ENCODE peak calls at places on chromosomes 4 and X, in nine cellular contexts. I is T-helper 2 cell; O is left ventricle myocardium inferior; K is dorsolateral prefrontal cortex; F is heart left ventricle; J is NCI-H510A treated with DMSO at 0.1 percent for 48 hours; P is EH; X is Daoy; W is stimulated activated CD8-positive, alpha-beta memory T cell treated with anti-CD3 and anti-CD28 coated beads, Interleukin-7, amount 100 ng/mL, for 1 hour. Z is an unnamed sample.

GRCh38 chr4:170769857-170770256 is 680.1 kb upstream of the AADAT start:
- DNase-seq in I (no peak), O (no peak), K (no peak), F (no peak), J (no peak), P (no peak), X (no peak), W (no peak), Z (no peak)

GRCh38 chr4:174394915-174395314 is 111.2 kb downstream of the CEP44 start:
- DNase-seq in I (no peak), O (no peak), K (no peak), F (no peak), J (no peak), P (peak; percentile 3), X (no peak), W (no peak), Z (no peak)

GRCh38 chr4:150126880-150127236 is 48.6 kb downstream of the DCLK2 start:
- DNase-seq in I (peak; percentile 55), O (no peak), K (no peak), F (no peak), J (no peak), P (peak; percentile 84), X (peak; percentile 53), W (no peak), Z (no peak)

GRCh38 chrX:134482371-134482770 is 22.4 kb downstream of the HPRT1 start:
- DNase-seq in I (no peak), O (no peak), K (no peak), F (no peak), J (no peak), P (no peak), X (no peak), W (no peak), Z (no peak)

GRCh38 chrX:19373034-19373891 is 29.5 kb downstream of the PDHA1 start:
- DNase-seq in I (no peak), O (no peak), K (no peak), F (no peak), J (no peak), P (no peak), X (no peak), W (no peak), Z (no peak)

GRCh38 chr4:45550766-45551366 is 573.0 kb downstream of the GABRG1 start:
- DNase-seq in I (no peak), O (no peak), K (no peak), F (no peak), J (no peak), P (no peak), X (no peak), W (no peak), Z (no peak)

GRCh38 chr4:120826449-120826848 is 96.1 kb downstream of the PRDM5 start:
- DNase-seq in I (no peak), O (no peak), K (no peak), F (no peak), J (no peak), P (peak; percentile 16), X (no peak), W (no peak), Z (no peak)

GRCh38 chr4:183556947-183557346 is 52.1 kb downstream of the ING2 start:
- DNase-seq in I (no peak), O (no peak), K (no peak), F (no peak), J (no peak), P (no peak), X (no peak), W (no peak), Z (no peak)

GRCh38 chr4:158781963-158782362 is 13.1 kb downstream of the FNIP2 start:
- DNase-seq in I (no peak), O (no peak), K (no peak), F (no peak), J (no peak), P (peak; percentile 26), X (no peak), W (no peak), Z (no peak)

GRCh38 chr4:165784672-165785071 is 88.4 kb upstream of the TLL1 start:
- DNase-seq in I (no peak), O (peak; percentile 41), K (no peak), F (peak; percentile 64), J (no peak), P (no peak), X (no peak), W (no peak), Z (no peak)

GRCh38 chrX:71565634-71566033 is 12.6 kb upstream of the GCNA start:
- DNase-seq in I (no peak), O (no peak), K (no peak), F (no peak), J (no peak), P (no peak), X (no peak), W (no peak), Z (no peak)

GRCh38 chr4:185396724-185397402 is at the start of gene ANKRD37:
- DNase-seq in I (peak; percentile 13), O (peak; percentile 42), K (no peak), F (peak; percentile 32), J (peak; percentile 50), P (no peak), X (peak; percentile 24), W (no peak), Z (peak; percentile 45)

GRCh38 chr4:41108481-41108880 is 105.9 kb downstream of the APBB2 start:
- DNase-seq in I (no peak), O (no peak), K (no peak), F (no peak), J (no peak), P (no peak), X (no peak), W (no peak), Z (no peak)

GRCh38 chr4:79575709-79576479 is 167.9 kb upstream of the GK2 start:
- DNase-seq in I (no peak), O (no peak), K (no peak), F (no peak), J (no peak), P (no peak), X (no peak), W (no peak), Z (no peak)

GRCh38 chr4:128649575-128650205 is 159.8 kb upstream of the JADE1 start:
- DNase-seq in I (no peak), O (no peak), K (no peak), F (no peak), J (no peak), P (peak; percentile 75), X (peak; percentile 3), W (no peak), Z (no peak)

GRCh38 chr4:86117781-86118302 is 242.0 kb downstream of the MAPK10 start:
- DNase-seq in I (no peak), O (no peak), K (no peak), F (no peak), J (no peak), P (peak; percentile 80), X (no peak), W (no peak), Z (no peak)

GRCh38 chr4:93776386-93777080 is 52.0 kb upstream of the ATOH1 start:
- DNase-seq in I (no peak), O (no peak), K (no peak), F (no peak), J (no peak), P (peak; percentile 17), X (peak; percentile 45), W (no peak), Z (no peak)

GRCh38 chr4:35986537-35986936 is 257.8 kb downstream of the ARAP2 start:
- DNase-seq in I (no peak), O (no peak), K (no peak), F (no peak), J (no peak), P (no peak), X (no peak), W (no peak), Z (no peak)

GRCh38 chr4:159052315-159052714 is 50.6 kb upstream of the RAPGEF2 start:
- DNase-seq in I (peak; percentile 46), O (no peak), K (no peak), F (no peak), J (no peak), P (no peak), X (no peak), W (no peak), Z (no peak)

GRCh38 chrX:150291014-150291413 is 72.1 kb upstream of the MAMLD1 start:
- DNase-seq in I (no peak), O (no peak), K (peak; percentile 12), F (no peak), J (no peak), P (peak; percentile 16), X (no peak), W (no peak), Z (peak; percentile 50)

GRCh38 chr4:2009651-2010233 is 968 bp upstream of the NELFA start:
- DNase-seq in I (peak; percentile 87), O (no peak), K (peak; percentile 36), F (peak; percentile 38), J (peak; percentile 22), P (peak; percentile 57), X (peak; percentile 64), W (no peak), Z (peak; percentile 1)

GRCh38 chr4:7540654-7541413 is 106.1 kb upstream of the PSAPL1 start:
- DNase-seq in I (no peak), O (no peak), K (no peak), F (no peak), J (no peak), P (no peak), X (no peak), W (no peak), Z (no peak)

GRCh38 chrX:16970977-16971376 is 24.5 kb downstream of the REPS2 start:
- DNase-seq in I (peak; percentile 3), O (no peak), K (no peak), F (no peak), J (no peak), P (peak; percentile 16), X (peak; percentile 16), W (no peak), Z (no peak)

GRCh38 chr4:140839396-140839795 is 83.2 kb upstream of the TBC1D9 start:
- DNase-seq in I (no peak), O (no peak), K (no peak), F (no peak), J (no peak), P (no peak), X (no peak), W (no peak), Z (no peak)

GRCh38 chrX:54494970-54495813 is 842 bp downstream of the FGD1 start:
- DNase-seq in I (no peak), O (no peak), K (peak; percentile 26), F (no peak), J (no peak), P (peak; percentile 42), X (peak; percentile 23), W (no peak), Z (no peak)

GRCh38 chr4:687048-687974 is 1.6 kb downstream of the SLC49A3 start:
- DNase-seq in I (no peak), O (peak; percentile 92), K (no peak), F (peak; percentile 90), J (no peak), P (peak; percentile 87), X (peak; percentile 85), W (no peak), Z (no peak)

GRCh38 chrX:77446840-77447239 is 349 bp upstream of the FGF16 start:
- DNase-seq in I (no peak), O (no peak), K (no peak), F (no peak), J (no peak), P (no peak), X (no peak), W (no peak), Z (no peak)

GRCh38 chrX:1394731-1395501 is 3.0 kb upstream of the SLC25A6 start:
- DNase-seq in I (no peak), O (peak; percentile 17), K (no peak), F (no peak), J (no peak), P (no peak), X (no peak), W (no peak), Z (no peak)

GRCh38 chr4:156169011-156169410 is 215.3 kb upstream of the CTSO start:
- DNase-seq in I (peak; percentile 3), O (peak; percentile 17), K (no peak), F (peak; percentile 26), J (peak; percentile 19), P (peak; percentile 80), X (peak; percentile 75), W (no peak), Z (no peak)

GRCh38 chr4:95167809-95168208 is 381.0 kb downstream of the UNC5C start:
- DNase-seq in I (peak; percentile 61), O (no peak), K (no peak), F (no peak), J (no peak), P (no peak), X (no peak), W (no peak), Z (no peak)

GRCh38 chrX:119226431-119226830 is 9.7 kb upstream of the PGRMC1 start:
- DNase-seq in I (no peak), O (no peak), K (no peak), F (no peak), J (no peak), P (no peak), X (no peak), W (no peak), Z (no peak)